ENCODE peak calls at places on chromosomes 6 and 20, in four cellular contexts. T is HAP-1, R is brain microvascular endothelial cell, J is activated T-cell treated with anti-CD3 and anti-CD28 coated beads for 1 hour. L is an unnamed sample.

GRCh38 chr6:41122373-41122772 is 31.8 kb downstream of the TREML1 start:
- DNase-seq in T (no peak), R (peak; percentile 25), J (no peak), L (no peak)

GRCh38 chr6:121597654-121598053 is 162.2 kb downstream of the GJA1 start:
- DNase-seq in J (no peak), T (no peak), R (peak; percentile 19), L (peak; percentile 9)

GRCh38 chr6:75081920-75082319 is 123.9 kb downstream of the COL12A1 start:
- DNase-seq in T (no peak), R (no peak), J (no peak), L (no peak)

GRCh38 chr6:41488392-41489129 is 57.6 kb upstream of the FOXP4 start:
- DNase-seq in R (peak; percentile 86), J (no peak), T (no peak), L (peak; percentile 82)

GRCh38 chr6:147741419-147741818 is 232.9 kb downstream of the SAMD5 start:
- DNase-seq in T (no peak), R (no peak), J (no peak), L (no peak)

GRCh38 chr20:51801220-51801991 is 915 bp downstream of the SALL4 start:
- DNase-seq in J (no peak), R (no peak), T (no peak), L (no peak)

GRCh38 chr6:42978793-42979522 is at the start of gene PEX6:
- DNase-seq in R (peak; percentile 53), J (peak; percentile 89), T (peak; percentile 98), L (peak; percentile 89)

GRCh38 chr20:37852666-37853065 is 50.3 kb upstream of the VSTM2L start:
- DNase-seq in R (no peak), J (no peak), T (no peak), L (no peak)

GRCh38 chr20:64153861-64154589 is 10.2 kb upstream of the MYT1 start:
- DNase-seq in R (no peak), T (no peak), J (no peak), L (no peak)

GRCh38 chr20:18719426-18719825 is 94.2 kb upstream of the SCP2D1 start:
- DNase-seq in R (peak; percentile 53), J (no peak), T (no peak), L (peak; percentile 46)

GRCh38 chr6:108174371-108175175 is 8.8 kb downstream of the NR2E1 start:
- DNase-seq in J (no peak), T (peak; percentile 8), R (peak; percentile 24), L (no peak)

GRCh38 chr20:62651285-62652021 is 9.2 kb downstream of the SLCO4A1 start:
- DNase-seq in J (peak; percentile 76), T (no peak), R (peak; percentile 55), L (no peak)

GRCh38 chr20:7967199-7967844 is 27.1 kb upstream of the HAO1 start:
- DNase-seq in J (no peak), R (peak; percentile 17), T (no peak), L (peak; percentile 68)

GRCh38 chr20:58144071-58144470 is 84.4 kb downstream of the ANKRD60 start:
- DNase-seq in R (no peak), J (no peak), T (no peak), L (no peak)

GRCh38 chr6:64013061-64013410 is 377.4 kb downstream of the PHF3 start:
- DNase-seq in R (no peak), T (no peak), J (no peak), L (no peak)

GRCh38 chr20:62155428-62156253 is 12.1 kb downstream of the SS18L1 start:
- DNase-seq in T (no peak), R (no peak), J (no peak), L (no peak)

GRCh38 chr6:118562959-118563358 is 14.9 kb downstream of the PLN start:
- DNase-seq in J (no peak), T (no peak), R (no peak), L (no peak)

GRCh38 chr6:138570716-138571020 is 71.4 kb upstream of the NHSL1 start:
- DNase-seq in T (peak; percentile 45), R (no peak), J (no peak), L (no peak)

GRCh38 chr20:13656721-13657368 is 18.1 kb upstream of the TASP1 start:
- DNase-seq in R (no peak), J (no peak), T (no peak), L (no peak)

GRCh38 chr6:113825776-113826175 is 31.4 kb upstream of the MARCKS start:
- DNase-seq in J (no peak), R (peak; percentile 57), T (no peak), L (peak; percentile 78)

GRCh38 chr6:102356170-102356569 is 962.7 kb downstream of the GRIK2 start:
- DNase-seq in R (no peak), J (no peak), T (no peak), L (no peak)

GRCh38 chr6:43798688-43799444 is 28.9 kb downstream of the VEGFA start:
- DNase-seq in J (no peak), T (no peak), R (peak; percentile 33), L (peak; percentile 91)

GRCh38 chr20:43800186-43800585 is 73.4 kb upstream of the GTSF1L start:
- DNase-seq in R (no peak), T (no peak), J (no peak), L (no peak)

GRCh38 chr6:28978959-28979561 is 26.1 kb downstream of the ZNF311 start:
- DNase-seq in R (no peak), J (no peak), T (no peak), L (no peak)

GRCh38 chr6:117399924-117400323 is 25.8 kb downstream of the ROS1 start:
- DNase-seq in T (no peak), J (no peak), R (no peak), L (no peak)